ENCODE peak calls at places on chromosomes 12 and 14, in seven cellular contexts. T, Y, J, I, A, R and V are unnamed samples. For H3K4me1, the result is how much of the 10 kb centered on the place peaks cover.

GRCh38 chr14:93994919-93995682 is 2.0 kb upstream of the CCDC197 start:
- DNase-seq in T (no peak), Y (no peak), J (peak), I (peak), A (no peak), R (no peak), V (no peak)

GRCh38 chr12:55955800-55956508 is 9.9 kb downstream of the PMEL start:
- DNase-seq in T (no peak), Y (no peak), J (no peak), I (peak), A (no peak), R (peak), V (peak)

GRCh38 chr12:10967409-10967808 is 19.3 kb downstream of the TAS2R50 start:
- DNase-seq in T (no peak), Y (no peak), J (no peak), I (peak), A (no peak), R (no peak), V (no peak)

GRCh38 chr14:33792387-33793368 is 158.2 kb downstream of the EGLN3 start:
- DNase-seq in T (peak), Y (peak), J (peak), I (peak), A (peak), R (peak), V (peak)

GRCh38 chr14:32657081-32657480 is 281.6 kb upstream of the NPAS3 start:
- DNase-seq in T (peak), Y (no peak), J (peak), I (peak), A (peak), R (no peak), V (no peak)

GRCh38 chr12:6946033-6946919 is 2.5 kb downstream of the C12orf57 start:
- DNase-seq in T (peak), Y (peak), J (peak), I (no peak), A (peak), R (peak), V (peak)

GRCh38 chr14:103808403-103809001 is 38.9 kb downstream of the PPP1R13B start:
- DNase-seq in T (peak), Y (peak), J (peak), I (peak), A (peak), R (peak), V (peak)

GRCh38 chr12:122336015-122336946 is 70.0 kb upstream of the VPS33A start:
- DNase-seq in T (no peak), Y (no peak), J (no peak), I (peak), A (no peak), R (peak), V (no peak)

GRCh38 chr14:61568572-61569011 is 126.7 kb upstream of the HIF1A start:
- DNase-seq in T (peak), Y (no peak), J (no peak), I (no peak), A (peak), R (peak), V (no peak)

GRCh38 chr12:93662961-93663728 is 14.0 kb upstream of the CRADD start:
- DNase-seq in T (no peak), Y (no peak), J (no peak), I (no peak), A (no peak), R (no peak), V (no peak)

GRCh38 chr14:104692261-104692938 is 3.0 kb downstream of the INF2 start:
- DNase-seq in T (no peak), Y (no peak), J (no peak), I (no peak), A (no peak), R (no peak), V (no peak)

GRCh38 chr12:81558031-81558430 is 201.1 kb downstream of the PPFIA2 start:
- DNase-seq in T (no peak), Y (no peak), J (no peak), I (peak), A (no peak), R (no peak), V (no peak)

GRCh38 chr14:80638620-80639215 is 302.8 kb downstream of the CEP128 start:
- DNase-seq in T (no peak), Y (no peak), J (no peak), I (peak), A (no peak), R (no peak), V (no peak)

GRCh38 chr12:104951759-104952509 is 6.2 kb downstream of the SLC41A2 start:
- DNase-seq in T (no peak), Y (no peak), J (no peak), I (peak), A (no peak), R (no peak), V (no peak)

GRCh38 chr12:46214668-46215429 is 54.0 kb downstream of the SLC38A1 start:
- DNase-seq in T (no peak), Y (no peak), J (no peak), I (peak), A (no peak), R (peak), V (no peak)

GRCh38 chr12:24554612-24555300 is 394.1 kb downstream of the BCAT1 start:
- DNase-seq in T (no peak), Y (no peak), J (no peak), I (no peak), A (no peak), R (no peak), V (no peak)

GRCh38 chr14:73829526-73830431 is 21.9 kb upstream of the PTGR2 start:
- DNase-seq in T (peak), Y (no peak), J (peak), I (peak), A (no peak), R (no peak), V (no peak)

GRCh38 chr12:81598205-81598604 is 160.9 kb downstream of the PPFIA2 start:
- DNase-seq in T (no peak), Y (no peak), J (no peak), I (peak), A (no peak), R (no peak), V (no peak)

GRCh38 chr14:26897186-26897585 is 299.4 kb upstream of the NOVA1 start:
- DNase-seq in T (no peak), Y (no peak), J (no peak), I (no peak), A (no peak), R (no peak), V (no peak)

GRCh38 chr14:87014854-87015253 is 978.1 kb downstream of the GALC start:
- DNase-seq in T (no peak), Y (no peak), J (no peak), I (no peak), A (no peak), R (no peak), V (no peak)

GRCh38 chr14:80839743-80840142 is 101.8 kb downstream of the CEP128 start:
- DNase-seq in T (no peak), Y (no peak), J (no peak), I (no peak), A (no peak), R (no peak), V (no peak)

GRCh38 chr12:25670076-25671055 is 117.3 kb upstream of the LMNTD1 start:
- DNase-seq in T (no peak), Y (no peak), J (no peak), I (peak), A (no peak), R (no peak), V (no peak)

GRCh38 chr12:126936181-126936851 is 1330.7 kb upstream of the TMEM132C start:
- DNase-seq in T (no peak), Y (no peak), J (peak), I (peak), A (no peak), R (no peak), V (no peak)

GRCh38 chr12:93256258-93256969 is 121.3 kb upstream of the NUDT4 start:
- DNase-seq in T (no peak), Y (peak), J (no peak), I (peak), A (no peak), R (no peak), V (no peak)

GRCh38 chr14:92610849-92611271 is 97.3 kb downstream of the RIN3 start:
- DNase-seq in T (no peak), Y (no peak), J (no peak), I (no peak), A (no peak), R (no peak), V (no peak)

GRCh38 chr14:54672688-54673087 is 105.8 kb downstream of the SAMD4A start:
- DNase-seq in T (no peak), Y (no peak), J (no peak), I (peak), A (no peak), R (no peak), V (no peak)
- H3K4me1 ChIP-seq in T (under half), Y (under half), J (under half), I (under half), A (under half), R (under half), V (half or more)

GRCh38 chr12:66154776-66155175 is 15.0 kb downstream of the TMBIM4 start:
- DNase-seq in T (no peak), Y (no peak), J (no peak), I (peak), A (no peak), R (no peak), V (no peak)

GRCh38 chr12:66144796-66145754 is 14.5 kb upstream of the LLPH start:
- DNase-seq in T (no peak), Y (peak), J (peak), I (peak), A (no peak), R (no peak), V (no peak)

GRCh38 chr12:66152732-66153131 is 17.1 kb downstream of the TMBIM4 start:
- DNase-seq in T (no peak), Y (no peak), J (no peak), I (peak), A (no peak), R (no peak), V (no peak)

GRCh38 chr12:66143868-66144267 is 13.3 kb upstream of the LLPH start:
- DNase-seq in T (no peak), Y (no peak), J (no peak), I (no peak), A (no peak), R (no peak), V (no peak)

DNA sequence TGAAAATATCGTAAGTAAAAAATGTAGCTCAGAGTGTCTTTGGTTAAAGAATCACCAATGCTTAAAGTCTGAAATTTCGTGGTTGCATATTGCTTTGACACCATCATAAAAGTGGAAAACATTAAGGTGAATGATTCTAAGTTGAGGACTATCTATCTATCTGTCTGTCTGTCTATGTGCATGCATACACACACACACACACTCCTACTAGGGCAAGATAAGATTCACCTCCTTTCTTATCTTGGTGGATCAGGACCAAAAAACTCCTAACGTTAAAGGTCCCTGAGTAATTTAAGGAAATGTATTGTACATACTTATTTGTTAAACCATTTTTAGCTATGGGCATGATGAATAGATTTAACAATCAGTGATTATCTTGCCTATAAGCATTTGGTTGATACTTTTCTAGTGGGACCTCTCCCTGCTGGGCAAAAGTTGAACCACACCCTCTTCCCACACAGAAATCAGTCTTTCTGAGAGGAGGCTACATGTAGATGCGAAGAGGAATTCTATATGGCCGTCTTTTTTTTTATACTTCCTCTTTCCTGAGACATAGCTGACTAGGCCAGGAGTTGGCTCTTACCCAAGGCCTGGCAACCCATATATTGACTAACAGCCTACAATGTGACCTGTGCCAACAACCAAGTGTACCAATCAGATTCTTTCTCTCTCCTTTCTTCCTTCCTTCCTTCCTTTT is 19.3 kb upstream of the LLPH start:
- DNase-seq in T (peak), Y (no peak), J (peak), I (no peak), A (peak), R (no peak), V (no peak)
- TF ChIP-seq CTCF in T (peak), Y (no peak), J (no peak), I (no peak), A (peak), R (no peak), V (no peak)

GRCh38 chr12:106976668-106977067 is 10.3 kb downstream of the MTERF2 start:
- DNase-seq in T (no peak), Y (no peak), J (no peak), I (peak), A (no peak), R (no peak), V (no peak)
- H3K4me1 ChIP-seq in T (under half), Y (under half), J (under half), I (under half), A (under half), R (under half), V (under half)

DNA sequence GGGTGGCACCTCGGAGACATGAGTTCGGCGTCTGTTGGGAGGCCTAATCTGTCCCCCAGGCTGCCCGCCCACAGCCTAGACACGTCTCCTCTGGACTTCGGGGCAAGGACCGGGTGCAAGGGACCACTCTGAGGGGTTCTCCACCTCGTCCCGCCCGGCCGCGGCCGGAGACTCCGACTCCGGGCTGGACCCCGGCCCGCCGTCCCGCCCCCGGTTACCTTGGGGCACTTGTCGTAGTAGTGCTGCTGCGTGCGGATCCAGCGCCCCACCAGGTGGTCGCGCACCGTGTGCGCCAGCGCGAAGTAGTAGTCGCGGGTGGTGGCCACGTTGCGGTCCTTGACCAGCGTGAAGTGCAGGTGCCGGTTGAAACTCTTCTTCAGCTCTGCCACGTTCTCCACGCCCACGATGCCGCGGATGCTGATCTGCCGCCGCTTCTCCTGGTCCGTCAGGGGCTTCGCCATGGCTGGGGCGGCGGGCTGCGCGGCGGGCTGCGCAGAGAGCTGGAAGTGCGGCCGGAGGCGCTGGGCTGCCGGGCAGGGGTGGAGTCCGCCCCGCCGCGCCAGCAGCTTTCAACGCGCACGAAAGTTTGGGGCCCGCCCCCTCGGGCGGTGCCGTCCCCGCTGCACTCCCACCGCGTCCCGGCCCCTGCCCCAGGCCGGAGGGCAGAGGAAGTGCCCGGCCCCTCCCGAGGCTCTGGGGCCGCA is at the start of gene PYGL:
- DNase-seq in T (peak), Y (peak), J (peak), I (peak), A (peak), R (peak), V (peak)
- TF ChIP-seq CTCF in T (no peak), Y (no peak), J (no peak), I (no peak), A (no peak), R (no peak), V (peak)

DNA sequence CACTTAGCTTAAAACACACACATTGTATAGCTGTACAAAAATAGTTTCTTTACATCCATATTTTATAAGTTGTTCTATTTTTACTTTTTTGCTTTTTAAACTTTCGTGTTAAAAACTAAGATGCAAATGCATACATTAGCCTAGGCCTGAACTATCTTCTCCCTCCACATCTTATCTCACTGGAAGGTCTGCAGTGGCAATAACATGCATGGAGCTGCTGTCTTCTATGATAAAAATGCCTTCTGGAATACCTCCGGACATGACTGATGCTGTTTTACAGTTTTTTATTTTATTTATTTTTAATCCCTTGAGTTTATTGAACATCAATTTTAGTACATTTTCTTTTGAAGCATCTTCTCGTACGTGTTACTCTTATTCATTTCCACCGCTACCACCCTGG is 112.3 kb upstream of the TSPAN8 start:
- DNase-seq in T (no peak), Y (no peak), J (no peak), I (no peak), A (no peak), R (no peak), V (no peak)
- H3K4me1 ChIP-seq in T (under half), Y (under half), J (under half), I (under half), A (under half), R (under half), V (under half)